ENCODE peak calls at places on chromosomes 2 and 18, in ten cellular contexts. T is prostate gland, Z is IMR-90, F is A549, X is vagina, Y is Peyer's patch, Q is K562, W is esophagus muscularis mucosa, O is transverse colon, M is adrenal gland. E is an unnamed sample.

GRCh38 chr18:45449761-45450227 is 165.5 kb upstream of the SLC14A2 start:
- DNase-seq in T (no peak), Z (no peak), F (no peak), X (no peak), Y (peak; percentile 26), Q (no peak), W (peak; percentile 93), O (peak; percentile 38), M (peak; percentile 97), E (peak; percentile 74)

GRCh38 chr18:66495844-66496243 is 108.0 kb downstream of the CDH19 start:
- DNase-seq in T (peak; percentile 51), Z (no peak), F (no peak), X (no peak), Y (no peak), Q (peak; percentile 8), W (no peak), O (peak; percentile 30), M (peak; percentile 62), E (no peak)

GRCh38 chr2:223469270-223470057 is 132.7 kb downstream of the SCG2 start:
- DNase-seq in T (no peak), Z (peak; percentile 87), F (no peak), X (no peak), Y (no peak), Q (no peak), W (no peak), O (peak; percentile 10), M (peak; percentile 92), E (peak; percentile 67)

GRCh38 chr2:23803965-23804542 is 122.9 kb downstream of the ATAD2B start:
- DNase-seq in T (no peak), Z (peak; percentile 53), F (peak; percentile 17), X (no peak), Y (no peak), Q (peak; percentile 80), W (no peak), O (peak; percentile 14), M (peak; percentile 65), E (peak; percentile 37)

GRCh38 chr2:217394510-217395351 is 534.9 kb upstream of the TNP1 start:
- DNase-seq in T (no peak), Z (peak; percentile 41), F (no peak), X (no peak), Y (no peak), Q (no peak), W (no peak), O (no peak), M (no peak), E (no peak)

GRCh38 chr18:45110577-45111506 is 430.2 kb downstream of the SETBP1 start:
- DNase-seq in T (no peak), Z (no peak), F (no peak), X (no peak), Y (no peak), Q (no peak), W (no peak), O (no peak), M (no peak), E (peak; percentile 57)

GRCh38 chr18:13359195-13359594 is 140.6 kb downstream of the LDLRAD4 start:
- DNase-seq in T (no peak), Z (no peak), F (no peak), X (no peak), Y (no peak), Q (no peak), W (no peak), O (no peak), M (no peak), E (no peak)

GRCh38 chr2:229342376-229342775 is 71.3 kb upstream of the PID1 start:
- DNase-seq in T (peak; percentile 40), Z (no peak), F (peak; percentile 7), X (no peak), Y (no peak), Q (peak; percentile 8), W (no peak), O (peak; percentile 31), M (peak; percentile 83), E (peak; percentile 22)

GRCh38 chr2:64140665-64141064 is 3.6 kb downstream of the PELI1 start:
- DNase-seq in T (no peak), Z (no peak), F (no peak), X (no peak), Y (no peak), Q (no peak), W (no peak), O (no peak), M (no peak), E (no peak)

GRCh38 chr2:64142817-64143153 is 1.4 kb downstream of the PELI1 start:
- DNase-seq in T (no peak), Z (peak; percentile 4), F (no peak), X (no peak), Y (no peak), Q (peak; percentile 15), W (no peak), O (no peak), M (no peak), E (no peak)

GRCh38 chr2:64143154-64144056 is 815 bp downstream of the PELI1 start:
- DNase-seq in T (peak; percentile 25), Z (peak; percentile 34), F (peak; percentile 26), X (no peak), Y (peak; percentile 27), Q (peak; percentile 58), W (no peak), O (no peak), M (no peak), E (no peak)

GRCh38 chr2:64144057-64145013 is at the start of gene PELI1:
- DNase-seq in T (peak; percentile 98), Z (peak; percentile 95), F (peak; percentile 87), X (peak; percentile 98), Y (peak; percentile 98), Q (peak; percentile 98), W (peak; percentile 99), O (peak; percentile 97), M (peak; percentile 98), E (peak; percentile 95)

DNA sequence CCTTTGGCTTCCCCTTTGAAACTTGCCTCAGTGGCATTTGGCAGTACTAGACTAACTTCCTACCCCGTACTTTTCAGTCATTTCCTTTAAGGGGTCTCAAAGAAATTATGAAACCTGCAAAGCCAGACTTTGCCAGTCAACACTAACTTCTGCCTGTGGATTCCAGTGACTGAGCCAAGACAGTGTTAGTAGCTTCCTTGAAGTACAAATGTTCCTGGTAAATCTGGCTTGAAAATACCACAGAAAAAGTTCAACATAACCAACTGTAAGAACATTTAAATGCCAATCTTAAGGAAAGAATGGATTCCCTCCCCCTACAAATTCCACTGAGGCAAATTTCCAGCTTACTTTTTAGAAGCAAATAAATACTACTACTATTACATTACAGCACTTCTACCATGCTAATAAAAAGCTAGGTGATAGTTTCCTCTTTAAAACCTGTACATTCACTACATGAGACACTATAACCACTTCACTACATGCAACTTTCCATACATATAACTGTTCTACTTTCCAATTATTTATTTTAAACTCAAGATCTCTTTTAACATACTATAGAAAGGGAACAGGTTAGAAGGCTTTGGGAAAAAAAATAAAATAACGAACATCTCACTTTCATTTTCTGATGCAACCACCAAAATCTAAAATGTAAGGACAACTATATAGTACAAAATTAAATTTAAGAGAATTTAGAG is 2.4 kb downstream of the PELI1 start:
- DNase-seq in T (peak; percentile 20), Z (peak; percentile 28), F (no peak), X (no peak), Y (no peak), Q (no peak), W (no peak), O (no peak), M (no peak), E (no peak)
- H3K4me3 ChIP-seq in T (peak overlapping the region; percentile 100), Z (no peak overlapping the region), F (no peak overlapping the region), X (peak overlapping the region; percentile 92), Y (no peak overlapping the region), Q (peak overlapping the region; percentile 91), W (peak overlapping the region; percentile 98), O (peak overlapping the region; percentile 79), M (no peak overlapping the region), E (peak overlapping the region; percentile 99)

GRCh38 chr2:196233033-196233807 is 61.8 kb upstream of the STK17B start:
- DNase-seq in T (peak; percentile 80), Z (peak; percentile 85), F (peak; percentile 5), X (no peak), Y (no peak), Q (no peak), W (no peak), O (peak; percentile 44), M (peak; percentile 65), E (no peak)

GRCh38 chr2:196229013-196229412 is 57.6 kb upstream of the STK17B start:
- DNase-seq in T (no peak), Z (no peak), F (no peak), X (no peak), Y (no peak), Q (no peak), W (no peak), O (no peak), M (no peak), E (no peak)

GRCh38 chr2:196226058-196226747 is 54.8 kb upstream of the STK17B start:
- DNase-seq in T (no peak), Z (no peak), F (no peak), X (no peak), Y (no peak), Q (no peak), W (no peak), O (no peak), M (no peak), E (no peak)

GRCh38 chr2:196230460-196230859 is 59.1 kb upstream of the STK17B start:
- DNase-seq in T (no peak), Z (no peak), F (no peak), X (no peak), Y (no peak), Q (no peak), W (no peak), O (no peak), M (no peak), E (no peak)

DNA sequence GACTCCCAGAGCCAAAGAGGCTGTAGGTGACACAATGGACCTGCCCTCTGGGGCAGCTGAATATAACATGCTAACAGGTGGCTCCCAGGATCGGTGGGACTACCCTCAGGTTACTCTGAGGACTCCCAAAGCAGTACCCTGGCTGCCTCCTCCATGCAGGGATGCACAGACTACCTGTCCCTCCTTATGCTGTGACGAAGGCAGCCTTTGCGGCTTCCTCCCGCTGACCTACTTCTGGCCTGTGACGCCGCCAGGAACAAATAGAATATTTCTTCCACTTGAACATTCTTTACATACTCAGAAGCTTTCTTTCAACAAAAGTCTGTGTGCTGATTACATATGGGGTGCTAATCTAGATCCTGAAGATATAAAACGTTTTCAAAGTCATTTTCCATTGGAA is 58.7 kb upstream of the STK17B start:
- DNase-seq in T (no peak), Z (no peak), F (no peak), X (no peak), Y (peak; percentile 63), Q (no peak), W (no peak), O (peak; percentile 42), M (no peak), E (no peak)
- H3K4me1 ChIP-seq in T (peaks cover 10% of the 10 kb centered on the region), Z (peaks cover 5% of the 10 kb centered on the region), F (peaks cover 19% of the 10 kb centered on the region), X (peaks cover 26% of the 10 kb centered on the region), Y (peaks cover 23% of the 10 kb centered on the region), Q (peaks cover 19% of the 10 kb centered on the region), W (peaks cover 22% of the 10 kb centered on the region), O (peaks cover 17% of the 10 kb centered on the region), M (peaks cover 19% of the 10 kb centered on the region), E (no peaks in the 10 kb centered on the region)

DNA sequence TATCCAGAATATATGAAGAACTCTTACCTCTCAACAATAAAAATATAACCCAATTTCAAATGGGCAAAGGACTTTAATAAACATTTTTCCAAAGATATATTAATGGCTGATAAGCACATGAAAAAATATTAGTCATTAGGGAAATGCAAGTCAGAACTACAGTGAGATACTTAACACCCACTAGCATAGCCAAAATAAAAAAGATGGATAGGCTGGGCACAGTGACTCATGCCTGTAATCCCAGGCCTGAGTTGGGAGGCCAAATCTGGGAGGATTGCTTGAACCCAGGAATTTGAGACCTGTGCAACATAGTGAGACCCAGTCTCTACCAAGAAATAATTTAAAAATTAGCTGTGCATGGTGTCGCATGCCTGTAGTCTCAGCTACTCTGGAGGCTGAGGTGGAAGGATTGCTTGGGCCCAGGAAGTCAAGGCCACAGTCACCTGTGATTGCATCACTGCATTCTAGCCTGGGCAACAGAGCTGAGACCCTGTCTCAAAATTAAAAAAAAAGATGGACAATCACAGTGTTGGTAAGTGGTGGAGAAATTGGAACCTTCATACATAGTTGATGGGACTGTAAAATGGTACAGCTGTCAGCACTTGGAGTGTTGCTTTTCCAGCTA is 25.1 kb downstream of the MARCHF7 start:
- DNase-seq in T (no peak), Z (no peak), F (no peak), X (no peak), Y (no peak), Q (no peak), W (no peak), O (no peak), M (no peak), E (no peak)
- TF ChIP-seq POLR2A in T (no peak), Z (no peak), F (no peak), X (no peak), Y (no peak), Q (no peak), W (no peak), O (no peak), M (no peak), E (no peak)

GRCh38 chr18:73099759-73100158 is 232.0 kb upstream of the NETO1 start:
- DNase-seq in T (no peak), Z (no peak), F (no peak), X (no peak), Y (no peak), Q (no peak), W (no peak), O (no peak), M (no peak), E (no peak)

GRCh38 chr18:73101977-73102376 is 234.2 kb upstream of the NETO1 start:
- DNase-seq in T (no peak), Z (peak; percentile 8), F (no peak), X (no peak), Y (no peak), Q (no peak), W (no peak), O (no peak), M (no peak), E (no peak)
- H3K4me3 ChIP-seq in T (no peak overlapping the region), Z (no peak overlapping the region), F (no peak overlapping the region), X (no peak overlapping the region), Y (no peak overlapping the region), Q (no peak overlapping the region), W (no peak overlapping the region), O (no peak overlapping the region), M (no peak overlapping the region), E (no peak overlapping the region)

E was measured in uterus.